ENCODE peak calls at places on chromosomes 4 and X, in eight cellular contexts. J, V, L, C, O, D, S and R are unnamed samples.

GRCh38 chr4:183499389-183499788 is 5.5 kb upstream of the ING2 start:
- DNase-seq in O (no peak), C (no peak), V (no peak), S (no peak), J (no peak), D (no peak), L (no peak), R (peak)

GRCh38 chr4:41776466-41776865 is 27.9 kb upstream of the PHOX2B start:
- DNase-seq in S (no peak), C (peak), D (no peak), O (no peak), L (no peak), J (no peak), V (no peak), R (no peak)

GRCh38 chrX:87299563-87300160 is 217.9 kb upstream of the KLHL4 start:
- DNase-seq in O (no peak), L (peak), J (no peak), S (no peak), D (peak), C (peak), V (no peak), R (peak)

GRCh38 chr4:13093170-13093569 is 391.0 kb downstream of the RAB28 start:
- DNase-seq in V (no peak), O (no peak), L (no peak), D (no peak), S (no peak), C (no peak), J (no peak), R (no peak)

GRCh38 chr4:169727616-169728015 is 30.1 kb downstream of the HPF1 start:
- DNase-seq in S (no peak), V (no peak), D (no peak), L (no peak), J (no peak), C (no peak), O (no peak), R (no peak)

GRCh38 chr4:142435599-142436235 is 410.4 kb downstream of the INPP4B start:
- DNase-seq in V (no peak), J (peak), L (no peak), D (peak), O (no peak), S (no peak), C (peak), R (no peak)

GRCh38 chrX:11010476-11010875 is 100.7 kb upstream of the HCCS start:
- DNase-seq in O (no peak), D (no peak), J (no peak), L (no peak), S (no peak), V (no peak), C (no peak), R (peak)

GRCh38 chr4:163495900-163496299 is 1.4 kb downstream of the TMA16 start:
- DNase-seq in C (no peak), V (peak), D (no peak), J (no peak), O (no peak), S (no peak), L (no peak), R (no peak)

GRCh38 chr4:176587920-176588319 is 204.8 kb downstream of the VEGFC start:
- DNase-seq in L (peak), V (no peak), O (no peak), D (peak), C (no peak), S (no peak), J (no peak), R (peak)

GRCh38 chr4:81049310-81049709 is 18.8 kb downstream of the BMP3 start:
- DNase-seq in O (no peak), S (no peak), V (no peak), J (no peak), D (no peak), L (no peak), C (no peak), R (no peak)

GRCh38 chr4:76160355-76160754 is 12.2 kb upstream of the NUP54 start:
- DNase-seq in D (no peak), O (no peak), V (no peak), C (no peak), S (no peak), J (no peak), L (no peak), R (no peak)

GRCh38 chr4:123786955-123787354 is 390.4 kb downstream of the SPRY1 start:
- DNase-seq in V (no peak), C (no peak), D (peak), J (no peak), S (no peak), O (peak), L (peak), R (no peak)

GRCh38 chrX:139692506-139692849 is 15.5 kb downstream of the MCF2 start:
- DNase-seq in D (no peak), J (peak), S (no peak), C (peak), V (no peak), O (no peak), L (peak), R (peak)

GRCh38 chr4:127995776-127996175 is 30.6 kb downstream of the ABHD18 start:
- DNase-seq in D (no peak), O (no peak), S (no peak), V (no peak), L (no peak), C (no peak), J (no peak), R (peak)

GRCh38 chr4:6360385-6360784 is 90.7 kb downstream of the WFS1 start:
- DNase-seq in D (peak), J (peak), L (no peak), C (peak), V (no peak), O (no peak), S (peak), R (no peak)

GRCh38 chrX:110432831-110433230 is 74.2 kb downstream of the RTL9 start:
- DNase-seq in V (no peak), O (no peak), L (no peak), D (no peak), S (no peak), J (no peak), C (no peak), R (no peak)

GRCh38 chrX:136198010-136198409 is 50.7 kb downstream of the FHL1 start:
- DNase-seq in L (no peak), D (no peak), S (no peak), V (no peak), C (no peak), J (no peak), O (no peak), R (no peak)

GRCh38 chr4:88158038-88158359 is 440 bp downstream of the ABCG2 start:
- DNase-seq in J (no peak), C (no peak), L (no peak), V (no peak), O (no peak), D (no peak), S (no peak), R (no peak)
- H3K4me3 ChIP-seq in J (peak), C (peak), L (peak), V (peak), O (no peak), D (peak), S (peak), R (peak)

GRCh38 chrX:23782863-23783568 is at the start of gene SAT1:
- DNase-seq in J (peak), S (peak), C (peak), O (peak), V (peak), D (peak), L (peak), R (peak)
- TF ChIP-seq CTCF in J (peak), S (peak), C (peak), O (no peak), V (peak), D (peak), L (peak), R (peak)

DNA sequence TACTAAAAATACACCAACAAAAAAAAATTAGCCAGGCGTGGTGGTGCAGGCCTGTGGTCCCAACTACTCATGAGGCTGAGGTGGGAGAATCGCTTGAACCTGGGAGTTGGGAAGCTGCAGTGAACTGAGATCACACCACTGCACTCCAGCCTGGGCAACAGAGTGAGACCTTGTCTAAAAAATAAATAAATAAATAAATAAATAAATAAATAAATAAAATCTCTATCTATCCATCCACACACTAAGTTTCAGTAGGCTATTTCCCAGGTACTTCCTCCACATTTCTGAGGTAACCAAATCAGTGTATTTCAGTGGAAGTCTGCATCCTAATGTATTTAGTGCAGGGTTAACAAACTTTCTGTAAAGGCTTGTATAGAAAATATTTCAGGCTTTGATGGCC is 10.9 kb downstream of the ABRAXAS1 start:
- DNase-seq in V (no peak), S (no peak), O (no peak), D (no peak), C (no peak), J (no peak), L (no peak), R (no peak)
- H3K4me3 ChIP-seq in V (no peak), S (no peak), O (no peak), D (no peak), C (no peak), J (no peak), L (no peak), R (no peak)

DNA sequence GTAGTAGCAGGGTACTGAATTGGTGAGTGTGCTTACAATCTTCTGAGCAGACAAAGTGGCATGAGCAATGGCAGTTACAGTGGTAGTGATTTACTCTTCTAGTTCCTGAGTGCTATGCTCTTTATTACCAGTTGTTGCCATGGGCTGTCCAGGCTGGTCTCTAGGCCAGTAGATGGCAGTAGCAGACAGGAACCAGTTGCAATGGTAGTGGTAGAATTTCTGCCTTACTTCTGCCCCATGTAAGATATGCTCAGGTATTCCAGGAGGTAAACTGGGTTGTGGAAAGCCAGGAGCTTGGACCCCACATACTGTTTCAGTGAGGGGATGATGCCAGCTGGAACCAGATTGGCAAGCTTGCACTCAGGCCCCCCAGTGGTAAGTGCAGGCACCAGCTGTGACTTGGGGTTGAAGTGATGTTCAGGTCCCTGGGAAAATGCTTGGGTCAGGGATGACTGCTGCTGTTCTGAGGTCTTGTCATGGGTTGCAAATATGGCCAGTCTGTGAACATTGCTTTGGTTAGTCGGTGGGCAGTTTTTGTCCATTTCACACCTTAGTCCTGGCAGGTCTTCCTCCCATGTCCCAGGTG is 63.0 kb upstream of the ZXDB start:
- DNase-seq in S (no peak), C (peak), L (peak), V (no peak), D (peak), J (peak), O (no peak), R (peak)
- TF ChIP-seq CTCF in S (peak), C (peak), L (peak), V (peak), D (peak), J (peak), O (no peak), R (peak)

DNA sequence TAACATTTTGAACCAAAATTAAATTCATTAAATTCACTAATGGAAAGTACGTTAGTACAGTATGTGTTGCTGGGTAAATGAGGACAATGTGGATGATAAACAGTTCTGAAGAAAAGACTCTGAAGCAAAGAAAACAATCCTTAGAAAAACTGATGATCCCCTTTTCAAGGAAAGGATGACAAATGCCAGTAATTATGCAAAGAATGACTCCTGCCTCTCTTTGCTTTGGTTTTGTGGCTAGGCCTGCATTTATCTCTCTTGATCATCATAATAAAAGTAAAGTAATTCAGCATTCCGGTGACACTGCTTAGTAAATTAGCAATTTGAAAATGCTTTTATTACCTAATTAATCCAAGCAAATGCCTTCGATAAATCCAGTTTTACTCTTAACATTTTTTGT is 652.2 kb upstream of the DIPK2B start:
- DNase-seq in L (no peak), S (no peak), D (peak), O (no peak), J (no peak), C (peak), V (no peak), R (peak)
- H3K4me3 ChIP-seq in L (no peak), S (no peak), D (no peak), O (no peak), J (no peak), C (peak), V (no peak), R (no peak)

GRCh38 chrX:45596190-45596808 is 395.6 kb upstream of the DIPK2B start:
- DNase-seq in S (no peak), V (no peak), J (no peak), C (no peak), L (peak), O (no peak), D (peak), R (no peak)
- TF ChIP-seq CTCF in S (no peak), V (no peak), J (no peak), C (no peak), L (no peak), O (no peak), D (no peak), R (no peak)

DNA sequence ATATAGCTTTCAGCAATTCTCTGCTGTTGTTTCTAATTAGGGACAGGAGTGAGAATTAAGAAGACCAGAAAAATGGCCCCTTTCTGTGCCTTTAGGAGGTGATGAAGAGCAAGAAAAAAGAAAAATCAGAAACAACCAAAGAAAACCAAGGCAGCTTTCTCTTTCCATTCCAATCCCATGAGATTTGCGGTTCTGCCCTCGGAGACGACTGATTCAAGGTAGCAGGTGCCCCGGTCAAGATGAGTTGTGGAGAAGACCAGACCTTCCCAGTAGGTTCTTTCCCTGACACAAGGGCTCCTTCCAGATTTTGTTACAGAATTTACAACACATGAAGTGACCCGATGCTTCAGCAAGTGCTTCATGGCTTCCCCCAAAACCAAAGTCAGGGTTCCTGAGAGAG is 21.9 kb downstream of the TLR10 start:
- DNase-seq in V (peak), O (no peak), C (no peak), J (no peak), D (no peak), L (no peak), S (no peak), R (no peak)
- H3K4me3 ChIP-seq in V (peak), O (no peak), C (no peak), J (no peak), D (no peak), L (no peak), S (no peak), R (no peak)

DNA sequence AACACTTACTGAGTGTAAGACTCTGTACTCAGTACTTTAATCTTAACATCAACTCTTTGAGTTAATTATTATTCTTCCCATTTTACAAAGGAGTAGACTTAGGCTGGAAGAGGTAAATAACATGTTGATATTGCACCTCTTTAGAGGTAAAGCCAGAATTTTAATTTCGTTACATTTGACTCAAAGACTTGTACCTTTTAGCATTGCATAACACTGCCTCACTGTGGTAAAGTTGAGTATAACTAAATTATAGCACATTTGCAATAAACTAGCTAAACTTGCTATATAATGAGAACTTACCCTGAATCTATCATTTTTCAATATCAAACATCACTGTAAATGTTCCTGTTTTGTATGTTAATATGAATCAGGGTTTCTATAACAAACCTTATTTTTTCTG is 218.5 kb downstream of the PRR32 start:
- DNase-seq in C (peak), S (no peak), V (no peak), O (no peak), L (no peak), J (no peak), D (no peak), R (peak)
- TF ChIP-seq CTCF in C (no peak), S (peak), V (peak), O (no peak), L (no peak), J (peak), D (no peak), R (no peak)

GRCh38 chr4:185016101-185016940 is 2.0 kb upstream of the HELT start:
- DNase-seq in S (no peak), C (peak), D (no peak), J (peak), V (no peak), O (no peak), L (no peak), R (no peak)

GRCh38 chr4:185019451-185020292 is 1.4 kb downstream of the HELT start:
- DNase-seq in S (no peak), O (no peak), D (no peak), C (peak), V (no peak), J (peak), L (no peak), R (no peak)

GRCh38 chr4:185018834-185019450 is 652 bp downstream of the HELT start:
- DNase-seq in V (no peak), D (no peak), C (peak), S (no peak), L (no peak), J (peak), O (no peak), R (no peak)

GRCh38 chr4:185016946-185017797 is 1.1 kb upstream of the HELT start:
- DNase-seq in J (peak), V (no peak), C (peak), S (no peak), O (no peak), L (no peak), D (peak), R (peak)

GRCh38 chr4:185017964-185018772 is at the start of gene HELT:
- DNase-seq in D (no peak), V (no peak), C (peak), J (peak), L (no peak), O (no peak), S (no peak), R (no peak)
- H3K4me3 ChIP-seq in D (no peak), V (no peak), C (peak), J (peak), L (no peak), O (no peak), S (no peak), R (no peak)

DNA sequence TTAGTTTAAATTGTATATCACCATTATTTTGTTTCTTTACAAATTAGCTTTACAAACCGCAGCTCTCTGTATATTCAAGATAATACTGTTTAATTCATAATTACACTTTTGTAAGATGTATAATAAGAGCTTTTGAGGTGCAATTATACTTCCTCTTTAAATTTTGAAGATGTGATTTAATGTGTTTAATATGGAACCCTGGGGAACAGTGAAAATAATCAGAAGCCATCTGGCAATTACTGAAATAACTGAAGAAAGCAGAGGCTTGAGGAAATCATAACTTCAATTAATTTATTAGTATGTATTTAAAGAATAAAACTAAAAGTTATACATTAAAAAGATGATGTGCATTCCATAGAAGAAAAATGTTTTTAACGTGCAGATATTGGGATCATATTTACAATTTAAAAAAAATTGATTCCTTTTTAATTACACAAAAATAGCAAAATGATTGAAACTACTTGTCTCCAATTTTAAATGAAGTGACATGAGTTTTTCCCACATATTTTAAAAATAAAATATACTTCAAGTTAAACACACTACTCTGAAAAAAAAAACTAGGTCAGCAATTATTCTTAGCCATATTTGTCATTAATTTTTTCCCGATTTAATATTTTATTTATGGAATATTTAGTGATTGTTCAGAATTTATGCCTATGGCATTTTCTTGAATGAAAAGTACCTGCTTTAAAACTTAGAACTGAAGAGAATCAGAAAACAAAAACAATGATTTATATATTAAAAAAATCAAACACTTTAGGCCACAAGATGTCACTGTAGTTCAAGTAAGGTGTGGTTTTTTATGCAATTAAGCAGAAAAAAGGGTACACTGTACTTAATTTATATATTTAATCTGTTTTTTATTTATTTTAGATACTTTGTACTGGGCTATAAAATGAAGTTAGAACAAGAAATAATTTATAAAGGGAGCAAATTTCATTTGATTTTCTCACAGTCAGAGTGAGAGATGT is 942.7 kb upstream of the NDST4 start:
- DNase-seq in V (no peak), J (no peak), C (peak), L (peak), D (peak), O (no peak), S (no peak), R (peak)
- TF ChIP-seq CTCF in V (peak), J (peak), C (no peak), L (peak), D (peak), O (no peak), S (no peak), R (no peak)